ENCODE peak calls at places on chromosomes 16 and 17, in five cellular contexts. D is GM12878, J is HCT116, Q is K562, I is SK-N-SH. F is an unnamed sample.

GRCh38 chr16:85611455-85612190 is 1.5 kb upstream of the GSE1 start:
- DNase-seq in D (no peak), J (peak; percentile 54), Q (peak; percentile 78), I (peak; percentile 89), F (peak; percentile 95)

GRCh38 chr17:16106161-16106891 is 106.7 kb downstream of the TTC19 start:
- DNase-seq in D (no peak), J (no peak), Q (peak; percentile 15), I (no peak), F (peak; percentile 0)

GRCh38 chr17:36117505-36118382 is 14.1 kb downstream of the CCL4 start:
- DNase-seq in D (no peak), J (no peak), Q (no peak), I (no peak), F (no peak)

GRCh38 chr17:8209909-8210760 is at the start of gene AURKB:
- DNase-seq in D (peak; percentile 91), J (peak; percentile 92), Q (peak; percentile 95), I (peak; percentile 94), F (peak; percentile 96)

GRCh38 chr17:58756246-58757161 is 850 bp downstream of the PPM1E start:
- DNase-seq in D (no peak), J (no peak), Q (peak; percentile 25), I (peak; percentile 83), F (peak; percentile 2)

GRCh38 chr17:13957636-13958035 is 111.7 kb upstream of the COX10 start:
- DNase-seq in D (no peak), J (no peak), Q (no peak), I (no peak), F (no peak)

GRCh38 chr16:89453662-89454321 is 36.6 kb downstream of the ANKRD11 start:
- DNase-seq in D (no peak), J (no peak), Q (peak; percentile 52), I (no peak), F (peak; percentile 62)

GRCh38 chr17:68290268-68290954 is 516 bp downstream of the SLC16A6 start:
- DNase-seq in D (no peak), J (no peak), Q (no peak), I (peak; percentile 60), F (peak; percentile 73)

GRCh38 chr17:12691173-12691572 is 25.5 kb downstream of the MYOCD start:
- DNase-seq in D (no peak), J (no peak), Q (no peak), I (no peak), F (no peak)

GRCh38 chr17:81223758-81224122 is 975 bp upstream of the CEP131 start:
- DNase-seq in D (no peak), J (no peak), Q (no peak), I (no peak), F (no peak)

GRCh38 chr17:992933-993332 is 4.0 kb upstream of the TIMM22 start:
- DNase-seq in D (no peak), J (no peak), Q (no peak), I (no peak), F (no peak)

GRCh38 chr17:17693955-17694228 is 12.6 kb downstream of the RAI1 start:
- DNase-seq in D (no peak), J (no peak), Q (no peak), I (no peak), F (no peak)

DNA sequence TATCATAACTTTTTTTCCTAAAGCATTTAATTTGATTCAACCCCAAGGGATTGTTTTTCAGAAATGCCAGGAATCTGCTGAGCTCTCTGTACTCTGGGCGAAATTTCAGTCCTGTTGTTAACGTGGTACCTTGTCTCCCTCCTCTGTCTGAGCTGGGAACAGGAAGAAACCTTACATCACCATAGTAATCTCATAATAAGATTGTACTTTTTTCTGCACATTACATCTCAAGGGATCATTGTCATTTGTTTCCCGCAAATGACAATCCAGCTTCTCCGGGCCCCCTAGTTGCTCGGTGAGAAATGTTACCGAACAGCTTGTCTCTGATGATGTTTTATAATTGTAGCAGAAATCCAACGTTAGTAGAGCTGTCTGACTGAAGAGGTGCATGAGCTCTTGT is 152.7 kb upstream of the ERCC4 start:
- DNase-seq in D (no peak), J (no peak), Q (no peak), I (no peak), F (peak; percentile 20)
- TF ChIP-seq JUND in D (no peak), J (no peak), Q (no peak), I (no peak), F (no peak)

GRCh38 chr17:49995055-49995738 is at the start of gene DLX3:
- DNase-seq in D (no peak), J (no peak), Q (no peak), I (peak; percentile 81), F (peak; percentile 98)

GRCh38 chr17:49996121-49996494 is 1.1 kb upstream of the DLX3 start:
- DNase-seq in D (no peak), J (no peak), Q (no peak), I (no peak), F (no peak)

GRCh38 chr17:49997773-49998703 is 3.0 kb upstream of the DLX3 start:
- DNase-seq in D (peak; percentile 34), J (peak; percentile 88), Q (peak; percentile 92), I (peak; percentile 92), F (peak; percentile 95)

GRCh38 chr17:49997256-49997735 is 2.3 kb upstream of the DLX3 start:
- DNase-seq in D (no peak), J (no peak), Q (no peak), I (no peak), F (no peak)

DNA sequence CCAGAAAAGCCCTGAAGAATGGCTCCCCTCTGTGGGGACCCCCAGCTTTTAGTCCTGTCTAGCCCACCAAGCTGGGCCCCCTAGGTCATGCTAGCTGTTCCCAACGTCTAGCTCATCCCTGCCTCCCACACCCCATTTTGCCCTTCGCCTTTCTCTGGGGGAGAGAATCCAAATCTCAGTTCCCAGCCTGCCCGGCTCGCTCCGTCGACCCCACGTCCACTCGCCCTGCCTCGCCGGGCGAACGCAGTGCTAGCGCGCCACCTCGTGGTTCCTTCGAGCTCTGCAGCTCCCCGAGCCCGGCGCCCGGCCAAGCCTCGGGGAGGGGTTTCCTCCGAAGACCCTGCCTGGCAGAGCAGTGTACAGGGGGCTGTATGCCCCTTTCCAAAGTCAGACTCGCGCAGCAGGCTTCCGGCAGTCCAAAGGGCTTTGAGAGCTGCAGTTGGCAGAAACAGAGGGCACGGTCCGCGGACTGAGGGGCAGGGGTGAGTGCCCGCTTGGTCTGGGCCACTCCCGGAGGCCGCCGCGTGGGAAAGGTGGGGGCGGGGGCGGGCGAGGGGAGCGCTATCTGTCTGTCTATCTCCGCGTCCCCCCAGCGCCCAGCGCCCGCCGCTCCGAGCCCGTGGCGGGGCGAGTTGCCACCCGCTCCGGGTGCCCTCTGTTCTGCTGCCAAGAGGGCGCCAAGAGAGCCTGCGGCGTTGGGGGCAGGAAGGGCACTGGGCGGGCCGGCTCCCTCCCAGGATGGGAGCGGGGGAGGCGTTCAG is 1.7 kb upstream of the DLX3 start:
- DNase-seq in D (no peak), J (no peak), Q (peak; percentile 61), I (peak; percentile 95), F (peak; percentile 69)
- TF ChIP-seq JUND in D (no peak), J (no peak), Q (no peak), I (no peak), F (no peak)

GRCh38 chr17:44878627-44879221 is 20.5 kb downstream of the EFTUD2 start:
- DNase-seq in D (no peak), J (peak; percentile 6), Q (peak; percentile 42), I (peak; percentile 47), F (peak; percentile 54)
- TF ChIP-seq JUND in D (no peak), J (no peak), Q (no peak), I (no peak), F (no peak)

DNA sequence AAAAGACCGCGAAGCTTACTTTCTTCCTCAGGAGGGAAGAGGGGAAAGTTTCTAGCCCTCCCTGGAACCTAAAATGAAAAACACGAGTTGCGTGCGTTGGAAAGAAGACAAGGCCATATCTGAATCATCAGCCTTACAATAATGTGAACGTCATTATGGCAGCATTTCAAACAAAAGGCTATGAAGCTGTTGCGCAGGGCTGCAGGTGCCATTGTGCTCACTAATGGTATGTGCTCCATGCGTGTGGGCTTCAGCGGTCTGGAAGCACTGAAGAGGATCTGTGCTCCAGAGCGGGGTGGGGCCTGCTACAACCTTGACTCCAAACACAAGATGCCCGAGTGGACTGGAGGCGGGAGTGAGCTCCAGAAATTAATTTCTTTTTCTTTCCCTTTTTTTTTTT is 12.1 kb upstream of the CYB5B start:
- DNase-seq in D (no peak), J (no peak), Q (no peak), I (no peak), F (no peak)
- TF ChIP-seq JUND in D (no peak), J (no peak), Q (no peak), I (no peak), F (no peak)

DNA sequence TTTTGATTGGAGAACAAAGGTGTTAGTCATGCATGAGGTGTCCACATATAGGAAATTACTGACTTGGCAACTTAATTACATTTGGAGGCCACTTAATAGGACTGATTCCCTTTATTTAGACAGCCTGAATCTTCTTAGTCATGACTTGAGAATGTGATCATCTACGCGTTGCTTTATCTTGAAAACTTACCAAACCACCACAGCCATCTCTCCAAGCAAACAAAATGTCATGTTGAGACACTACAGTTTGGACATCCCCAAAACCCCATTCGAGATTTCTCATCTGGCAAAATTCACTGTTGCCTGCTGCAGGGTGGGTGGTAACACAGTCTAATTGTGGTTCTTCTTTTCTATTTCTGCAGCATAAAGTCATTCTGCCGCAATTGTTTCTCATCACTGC is 176.5 kb upstream of the CDH5 start:
- DNase-seq in D (no peak), J (no peak), Q (no peak), I (no peak), F (no peak)
- TF ChIP-seq JUND in D (no peak), J (no peak), Q (no peak), I (no peak), F (no peak)

DNA sequence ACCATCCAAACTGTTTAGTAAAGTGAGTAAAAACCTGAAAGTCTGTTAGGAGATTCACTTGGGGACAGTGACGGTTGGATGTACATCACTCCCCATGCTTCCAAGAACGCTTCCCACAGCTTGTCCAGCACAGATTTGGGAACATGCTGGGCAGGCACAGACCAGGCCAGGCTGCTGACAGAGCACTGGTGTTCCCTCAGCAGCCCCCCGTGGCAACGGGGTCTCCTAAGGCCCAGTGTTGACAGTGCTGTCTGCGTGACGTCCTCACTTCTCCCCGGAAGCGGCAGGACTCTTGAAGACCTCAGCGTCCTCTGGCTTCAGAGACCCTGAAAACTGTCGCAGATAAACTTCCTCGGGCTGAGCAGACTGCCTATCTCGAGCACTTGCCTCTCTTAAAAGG is 8.9 kb upstream of the TRPV3 start:
- DNase-seq in D (no peak), J (no peak), Q (no peak), I (no peak), F (no peak)
- TF ChIP-seq JUND in D (no peak), J (no peak), Q (no peak), I (no peak), F (no peak)

DNA sequence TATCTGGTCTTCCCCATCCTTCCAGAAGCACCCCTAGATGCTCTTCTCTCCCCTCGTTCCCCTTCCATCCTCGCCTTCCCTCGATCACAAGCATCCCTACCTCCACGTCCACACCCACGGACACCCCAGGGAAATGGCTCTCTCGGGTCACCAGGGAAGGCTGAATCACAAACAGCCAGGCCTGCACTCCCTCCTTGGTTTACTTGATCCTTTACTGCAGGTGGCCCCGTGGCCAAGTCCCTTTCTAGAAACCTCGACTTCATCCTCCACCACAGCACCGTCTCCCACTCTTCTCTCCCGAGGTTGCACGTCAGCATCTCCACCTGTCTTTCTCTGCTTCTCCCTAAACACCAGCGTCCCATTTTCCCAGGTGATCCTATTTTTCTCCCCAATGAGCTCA is 6.5 kb upstream of the RBFOX3 start:
- DNase-seq in D (no peak), J (no peak), Q (no peak), I (no peak), F (no peak)
- TF ChIP-seq JUND in D (no peak), J (no peak), Q (no peak), I (no peak), F (no peak)

F was measured in T47D.